ENCODE peak calls at places on chromosomes 5 and 9, in four cellular contexts. Q, T, I and X are unnamed samples.

GRCh38 chr9:128098017-128098935 is 29.3 kb downstream of the PTGES2 start:
- DNase-seq in T (peak), I (peak), Q (peak), X (peak)

GRCh38 chr9:114580609-114581193 is 6.9 kb upstream of the ATP6V1G1 start:
- DNase-seq in T (no peak), Q (no peak), I (no peak), X (no peak)

GRCh38 chr9:135525241-135526088 is 4.2 kb downstream of the LCN1 start:
- DNase-seq in I (no peak), T (no peak), Q (no peak), X (no peak)

GRCh38 chr5:59222687-59223511 is 640.0 kb downstream of the RAB3C start:
- DNase-seq in T (no peak), I (no peak), Q (peak), X (no peak)

GRCh38 chr9:82088591-82088990 is 100.0 kb downstream of the SPATA31D1 start:
- DNase-seq in I (no peak), Q (no peak), T (no peak), X (no peak)

GRCh38 chr5:134345996-134346395 is 21.0 kb downstream of the CDKL3 start:
- DNase-seq in I (no peak), Q (no peak), T (no peak), X (no peak)

GRCh38 chr9:97859346-97859745 is 6.3 kb downstream of the FOXE1 start:
- DNase-seq in I (no peak), Q (no peak), T (no peak), X (no peak)

GRCh38 chr5:31291323-31291854 is 97.9 kb downstream of the CDH6 start:
- DNase-seq in I (no peak), Q (no peak), T (peak), X (no peak)

GRCh38 chr9:2132484-2133082 is 117.4 kb downstream of the SMARCA2 start:
- DNase-seq in I (no peak), Q (no peak), T (no peak), X (no peak)

GRCh38 chr5:158313739-158314464 is 455.0 kb upstream of the CLINT1 start:
- DNase-seq in I (no peak), T (no peak), Q (no peak), X (no peak)

GRCh38 chr5:78984020-78984610 is 995 bp downstream of the ARSB start:
- DNase-seq in T (peak), Q (no peak), I (peak), X (no peak)

GRCh38 chr9:113560621-113560915 is 97.0 kb downstream of the RGS3 start:
- DNase-seq in I (no peak), T (no peak), Q (no peak), X (no peak)

GRCh38 chr5:178515019-178515418 is 75.2 kb downstream of the COL23A1 start:
- DNase-seq in T (no peak), Q (no peak), I (no peak), X (no peak)

GRCh38 chr5:67880358-67880810 is 335.2 kb upstream of the PIK3R1 start:
- DNase-seq in T (no peak), Q (peak), I (no peak), X (peak)

GRCh38 chr5:10351199-10351881 is 2.2 kb upstream of the MARCHF6 start:
- DNase-seq in T (peak), I (no peak), Q (no peak), X (no peak)

GRCh38 chr9:20564650-20565049 is 57.6 kb downstream of the MLLT3 start:
- DNase-seq in T (no peak), Q (no peak), I (no peak), X (no peak)

GRCh38 chr9:92474569-92474968 is 7.7 kb downstream of the ASPN start:
- DNase-seq in Q (no peak), T (no peak), I (no peak), X (no peak)

GRCh38 chr9:137162505-137163100 is 7.2 kb downstream of the LRRC26 start:
- DNase-seq in Q (peak), T (no peak), I (no peak), X (peak)

GRCh38 chr5:8848997-8849585 is 696.8 kb downstream of the SEMA5A start:
- DNase-seq in T (peak), I (no peak), Q (no peak), X (no peak)

GRCh38 chr5:165187815-165188214 is 1682.4 kb downstream of the MAT2B start:
- DNase-seq in I (no peak), Q (no peak), T (no peak), X (no peak)

GRCh38 chr5:102715405-102715804 is 39.7 kb upstream of the PAM start:
- DNase-seq in T (peak), Q (no peak), I (peak), X (no peak)

GRCh38 chr5:172600571-172600970 is 40.5 kb upstream of the NEURL1B start:
- DNase-seq in I (no peak), Q (no peak), T (no peak), X (no peak)

GRCh38 chr9:133286523-133286922 is 11.5 kb upstream of the ABO start:
- DNase-seq in I (no peak), Q (no peak), T (no peak), X (peak)

GRCh38 chr5:113507601-113508000 is 5.9 kb upstream of the YTHDC2 start:
- DNase-seq in T (no peak), Q (no peak), I (peak), X (no peak)

GRCh38 chr5:115209279-115209678 is 39.6 kb upstream of the TRIM36 start:
- DNase-seq in T (no peak), I (peak), Q (no peak), X (peak)

GRCh38 chr9:126678989-126679388 is 65.3 kb downstream of the LMX1B start:
- DNase-seq in Q (no peak), T (no peak), I (no peak), X (no peak)